ENCODE peak calls at places on chromosome 19, in six cellular contexts. M is A549, N is K562, C is endothelial cell of umbilical vein, D is GM12878, J is HepG2. U is an unnamed sample.

GRCh38 chr19:10228393-10228792 is 2.7 kb downstream of the S1PR2 start:
- DNase-seq in M (no peak), N (no peak), C (no peak), D (no peak), J (no peak), U (peak)

GRCh38 chr19:27647423-27647822 is 1565.5 kb downstream of the UQCRFS1 start:
- DNase-seq in M (no peak), N (no peak), C (no peak), D (no peak), J (no peak), U (no peak)

GRCh38 chr19:3162418-3163229 is 15.9 kb upstream of the S1PR4 start:
- DNase-seq in M (peak), N (peak), C (no peak), D (no peak), J (peak), U (peak)

GRCh38 chr19:19213822-19214558 is 2.2 kb downstream of the NCAN start:
- DNase-seq in M (no peak), N (no peak), C (no peak), D (no peak), J (no peak), U (peak)

GRCh38 chr19:39617745-39618144 is 15.4 kb downstream of the LGALS13 start:
- DNase-seq in M (no peak), N (no peak), C (no peak), D (no peak), J (no peak), U (no peak)

GRCh38 chr19:17420267-17420924 is 549 bp downstream of the MVB12A start:
- DNase-seq in M (no peak), N (peak), C (peak), D (no peak), J (no peak), U (peak)

GRCh38 chr19:20471441-20471840 is 94.1 kb downstream of the ZNF737 start:
- DNase-seq in M (no peak), N (no peak), C (no peak), D (no peak), J (no peak), U (no peak)

GRCh38 chr19:17889609-17890214 is 18.0 kb downstream of the SLC5A5 start:
- DNase-seq in M (peak), N (peak), C (peak), D (no peak), J (peak), U (peak)

GRCh38 chr19:5093297-5093858 is 124.5 kb downstream of the KDM4B start:
- DNase-seq in M (no peak), N (peak), C (no peak), D (no peak), J (no peak), U (no peak)

GRCh38 chr19:9936151-9937000 is at the start of gene OLFM2:
- DNase-seq in M (no peak), N (peak), C (no peak), D (no peak), J (no peak), U (no peak)

GRCh38 chr19:18349524-18350128 is 9.2 kb downstream of the PGPEP1 start:
- DNase-seq in M (peak), N (peak), C (peak), D (no peak), J (peak), U (peak)

GRCh38 chr19:648305-648704 is 8.6 kb downstream of the FGF22 start:
- DNase-seq in M (no peak), N (no peak), C (no peak), D (no peak), J (no peak), U (no peak)

GRCh38 chr19:34274827-34275625 is 20.7 kb downstream of the GARRE1 start:
- DNase-seq in M (no peak), N (no peak), C (peak), D (no peak), J (peak), U (no peak)

GRCh38 chr19:41298327-41298964 is 11.5 kb upstream of the CCDC97 start:
- DNase-seq in M (no peak), N (no peak), C (peak), D (no peak), J (no peak), U (no peak)

GRCh38 chr19:40214936-40215335 is 3.2 kb downstream of the TTC9B start:
- DNase-seq in M (no peak), N (no peak), C (no peak), D (no peak), J (no peak), U (no peak)

GRCh38 chr19:1615156-1615765 is 10.0 kb upstream of the UQCR11 start:
- DNase-seq in M (no peak), N (no peak), C (no peak), D (no peak), J (no peak), U (no peak)

GRCh38 chr19:35528218-35529038 is at the start of gene SBSN:
- DNase-seq in M (no peak), N (no peak), C (no peak), D (no peak), J (no peak), U (no peak)

GRCh38 chr19:55080121-55080914 is 4.6 kb downstream of the EPS8L1 start:
- DNase-seq in M (peak), N (peak), C (peak), D (no peak), J (peak), U (peak)

GRCh38 chr19:4233282-4233853 is 4.0 kb downstream of the EBI3 start:
- DNase-seq in M (no peak), N (peak), C (no peak), D (no peak), J (peak), U (peak)

GRCh38 chr19:4403005-4403761 is 743 bp downstream of the CHAF1A start:
- DNase-seq in M (no peak), N (no peak), C (no peak), D (no peak), J (no peak), U (peak)

GRCh38 chr19:12117203-12117970 is 22.8 kb downstream of the ZNF20 start:
- DNase-seq in M (no peak), N (no peak), C (no peak), D (no peak), J (peak), U (no peak)

GRCh38 chr19:39802958-39803357 is 24.3 kb downstream of the LEUTX start:
- DNase-seq in M (no peak), N (no peak), C (no peak), D (no peak), J (no peak), U (no peak)

GRCh38 chr19:33947565-33947964 is 150.9 kb downstream of the KCTD15 start:
- DNase-seq in M (no peak), N (no peak), C (no peak), D (no peak), J (no peak), U (peak)

GRCh38 chr19:45179063-45179847 is 671 bp downstream of the BLOC1S3 start:
- DNase-seq in M (no peak), N (peak), C (no peak), D (no peak), J (no peak), U (peak)

GRCh38 chr19:58401825-58402433 is 6.5 kb downstream of the RNF225 start:
- DNase-seq in M (no peak), N (peak), C (no peak), D (no peak), J (no peak), U (no peak)

DNA sequence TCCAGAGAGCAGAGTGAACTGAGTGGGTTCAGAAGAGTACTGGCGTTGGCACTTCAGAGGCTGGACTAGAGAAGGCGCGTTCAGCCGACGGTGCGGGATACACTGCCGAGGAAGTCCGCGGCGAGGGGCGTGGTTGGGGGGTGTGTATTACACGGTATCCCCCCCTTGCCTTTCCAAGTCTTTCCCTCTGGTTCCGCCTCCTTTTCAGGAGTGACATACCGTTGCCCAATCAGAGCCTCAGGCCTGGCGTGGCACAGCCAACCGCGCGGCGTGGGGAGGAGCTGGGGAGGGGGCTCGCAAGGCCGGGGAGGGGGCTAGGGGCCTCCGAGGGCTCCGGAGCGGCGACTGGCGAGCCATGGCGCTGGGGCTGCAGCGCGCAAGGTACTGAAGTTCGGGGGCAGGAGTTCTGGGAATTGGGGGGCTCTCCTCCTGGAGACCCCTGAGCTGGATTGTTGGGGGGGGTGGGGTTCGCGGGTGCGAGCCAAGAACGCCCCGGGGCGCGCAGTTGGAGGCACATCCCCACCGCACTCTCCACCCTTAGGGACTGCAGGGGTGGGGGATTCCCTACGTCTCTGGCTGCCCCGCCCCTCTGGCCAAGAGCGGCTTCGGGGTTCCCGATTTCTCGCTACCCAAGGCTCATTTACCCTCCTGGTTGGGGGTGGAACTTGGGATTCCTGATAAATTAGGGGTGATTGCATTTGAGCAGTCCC is at the start of gene HIF3A:
- DNase-seq in M (no peak), N (peak), C (peak), D (no peak), J (no peak), U (no peak)
- H3K4me3 ChIP-seq in M (no peak), N (no peak), C (no peak), D (no peak), J (peak), U (no peak)

GRCh38 chr19:14030997-14031718 is 404 bp upstream of the IL27RA start:
- DNase-seq in M (no peak), N (peak), C (no peak), D (no peak), J (no peak), U (no peak)
- TF ChIP-seq MYC in M (no peak), N (no peak), C (no peak), D (no peak), J (no peak), U (no peak)

GRCh38 chr19:23222998-23223652 is 27.1 kb downstream of the ZNF724 start:
- DNase-seq in M (no peak), N (no peak), C (no peak), D (no peak), J (peak), U (peak)
- H3K4me3 ChIP-seq in M (no peak), N (no peak), C (no peak), D (no peak), J (no peak), U (no peak)

GRCh38 chr19:49556412-49557398 is 23.7 kb downstream of the NOSIP start:
- DNase-seq in M (no peak), N (no peak), C (no peak), D (no peak), J (no peak), U (no peak)
- TF ChIP-seq MYC in M (no peak), N (no peak), C (no peak), D (no peak), J (no peak), U (no peak)

DNA sequence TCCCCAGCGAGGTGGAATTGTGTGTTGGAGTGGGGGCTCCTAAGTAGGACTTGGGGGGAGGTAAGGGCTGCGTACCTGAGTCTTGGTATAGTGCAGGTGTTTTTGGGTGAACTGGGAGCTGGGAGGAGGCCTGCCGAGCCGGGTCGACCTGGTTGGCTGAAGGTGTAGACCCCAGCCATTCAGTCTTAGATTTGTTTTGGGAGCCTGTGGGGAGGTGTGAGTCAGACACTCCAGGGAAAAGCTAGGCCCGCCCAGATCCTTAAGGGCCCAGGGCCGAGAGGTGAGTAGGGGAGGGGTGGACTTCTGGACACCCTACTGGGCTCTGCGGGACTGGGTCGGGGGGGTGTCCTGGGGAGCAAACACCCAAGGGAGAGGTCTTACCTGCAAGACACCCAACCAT is 935 bp downstream of the CRB3 start:
- DNase-seq in M (no peak), N (no peak), C (no peak), D (no peak), J (no peak), U (no peak)
- H3K4me3 ChIP-seq in M (peak), N (no peak), C (no peak), D (no peak), J (peak), U (no peak)

U was measured in NB4.